ENCODE peak calls at places on chromosome 5, in four cellular contexts. X, H, A and S are unnamed samples.
A peak's percentile ranks its signal among the peaks of the same experiment; 100 is the strongest.

GRCh38 chr5:179342577-179342976 is 2.7 kb downstream of the ADAMTS2 start:
- DNase-seq in A (peak; percentile 47), H (peak; percentile 72), X (no peak), S (no peak)

GRCh38 chr5:127588368-127588767 is 60.5 kb upstream of the CTXN3 start:
- DNase-seq in X (no peak), A (no peak), H (no peak), S (no peak)

GRCh38 chr5:119512277-119512676 is 60.0 kb downstream of the HSD17B4 start:
- DNase-seq in X (no peak), H (peak; percentile 8), A (no peak), S (no peak)

GRCh38 chr5:142296914-142297417 is 27.9 kb downstream of the SPRY4 start:
- DNase-seq in X (no peak), H (peak; percentile 86), A (no peak), S (no peak)

GRCh38 chr5:135075621-135076585 is 41.9 kb upstream of the PITX1 start:
- DNase-seq in H (peak; percentile 15), A (no peak), X (no peak), S (no peak)

GRCh38 chr5:142660196-142660595 is 25.7 kb downstream of the FGF1 start:
- DNase-seq in H (no peak), A (no peak), X (no peak), S (no peak)

GRCh38 chr5:54249210-54250028 is 61.0 kb downstream of the ARL15 start:
- DNase-seq in X (no peak), A (no peak), H (no peak), S (no peak)

GRCh38 chr5:52708463-52708862 is 79.3 kb upstream of the ITGA1 start:
- DNase-seq in X (no peak), A (no peak), H (no peak), S (no peak)

GRCh38 chr5:94969174-94969573 is 315.7 kb downstream of the MCTP1 start:
- DNase-seq in A (peak; percentile 43), X (no peak), H (peak; percentile 42), S (no peak)

GRCh38 chr5:151048526-151048925 is 28.1 kb downstream of the GPX3 start:
- DNase-seq in H (peak; percentile 38), A (no peak), X (no peak), S (no peak)

GRCh38 chr5:147464211-147464610 is 45.7 kb downstream of the DPYSL3 start:
- DNase-seq in A (no peak), H (peak; percentile 71), X (no peak), S (no peak)

GRCh38 chr5:122726990-122727616 is 47.8 kb upstream of the SNX2 start:
- DNase-seq in X (no peak), A (peak; percentile 50), H (peak; percentile 79), S (no peak)

GRCh38 chr5:180116077-180116375 is 44.5 kb upstream of the RNF130 start:
- DNase-seq in H (no peak), A (no peak), X (no peak), S (no peak)

GRCh38 chr5:120388016-120388781 is 75.9 kb upstream of the PRR16 start:
- DNase-seq in A (peak; percentile 87), H (peak; percentile 94), X (no peak), S (no peak)

GRCh38 chr5:148840531-148840930 is 14.1 kb downstream of the ADRB2 start:
- DNase-seq in H (no peak), X (no peak), A (no peak), S (no peak)

GRCh38 chr5:143033535-143034260 is 263.5 kb downstream of the ARHGAP26 start:
- DNase-seq in A (peak; percentile 36), X (no peak), H (peak; percentile 86), S (no peak)

GRCh38 chr5:141223112-141223783 is at the start of gene PCDHB14:
- DNase-seq in H (peak; percentile 27), A (no peak), X (no peak), S (no peak)

GRCh38 chr5:147773587-147773986 is 8.9 kb downstream of the JAKMIP2 start:
- DNase-seq in H (no peak), A (no peak), X (no peak), S (no peak)

GRCh38 chr5:173739741-173740140 is 123.3 kb upstream of the BOD1 start:
- DNase-seq in A (no peak), H (no peak), X (no peak), S (no peak)

GRCh38 chr5:163458778-163459405 is 1.0 kb downstream of the NUDCD2 start:
- DNase-seq in A (no peak), H (no peak), X (no peak), S (no peak)

GRCh38 chr5:2260211-2260985 is 377.7 kb upstream of the IRX4 start:
- DNase-seq in X (no peak), H (no peak), A (no peak), S (no peak)

GRCh38 chr5:132057498-132058255 is 2.8 kb upstream of the IL3 start:
- DNase-seq in H (no peak), A (no peak), X (no peak), S (no peak)

GRCh38 chr5:1847056-1847455 is 35.7 kb downstream of the IRX4 start:
- DNase-seq in X (no peak), H (no peak), A (no peak), S (no peak)

GRCh38 chr5:106959447-106959846 is 711.3 kb downstream of the EFNA5 start:
- DNase-seq in X (no peak), A (no peak), H (no peak), S (no peak)

GRCh38 chr5:56313004-56313531 is 79.9 kb upstream of the ANKRD55 start:
- DNase-seq in X (no peak), A (no peak), H (no peak), S (no peak)

GRCh38 chr5:173885481-173886010 is 2.6 kb upstream of the CPEB4 start:
- DNase-seq in X (no peak), H (peak; percentile 48), A (no peak), S (no peak)

GRCh38 chr5:142143878-142144277 is 35.3 kb downstream of the NDFIP1 start:
- DNase-seq in A (peak; percentile 29), H (peak; percentile 68), X (no peak), S (peak; percentile 24)

GRCh38 chr5:38466444-38467189 is 89.8 kb downstream of the LIFR start:
- DNase-seq in H (peak; percentile 90), X (no peak), A (peak; percentile 91), S (no peak)

GRCh38 chr5:7868427-7868772 is 431 bp downstream of the FASTKD3 start:
- DNase-seq in X (no peak), A (no peak), H (no peak), S (no peak)

GRCh38 chr5:88396126-88396525 is 127.5 kb upstream of the TMEM161B start:
- DNase-seq in X (no peak), H (no peak), A (no peak), S (no peak)

GRCh38 chr5:67267522-67268232 is 71.1 kb upstream of the CD180 start:
- DNase-seq in A (peak; percentile 42), X (no peak), H (no peak), S (no peak)

GRCh38 chr5:39437469-39437868 is 12.7 kb upstream of the DAB2 start:
- DNase-seq in H (no peak), A (no peak), X (no peak), S (no peak)

GRCh38 chr5:33565304-33565703 is 124.5 kb downstream of the TARS1 start:
- DNase-seq in H (peak; percentile 47), X (no peak), A (no peak), S (no peak)

GRCh38 chr5:52710310-52710971 is 77.3 kb upstream of the ITGA1 start:
- DNase-seq in X (no peak), H (no peak), A (no peak), S (no peak)